ENCODE peak calls at places on chromosome 2, in five cellular contexts. O, K, F, T and C are unnamed samples.

GRCh38 chr2:31078579-31079105 is 59.6 kb downstream of the GALNT14 start:
- DNase-seq in O (no peak), K (no peak), F (no peak), T (no peak), C (no peak)

GRCh38 chr2:136715146-136715545 is 50.2 kb upstream of the THSD7B start:
- DNase-seq in O (no peak), K (no peak), F (no peak), T (no peak), C (no peak)

GRCh38 chr2:127011796-127012195 is 95.2 kb downstream of the BIN1 start:
- DNase-seq in O (no peak), K (no peak), F (no peak), T (peak), C (no peak)

GRCh38 chr2:201450910-201451329 is 338 bp downstream of the TRAK2 start:
- DNase-seq in O (no peak), K (no peak), F (no peak), T (no peak), C (no peak)

GRCh38 chr2:88967844-88968243 is 276.4 kb downstream of the RPIA start:
- DNase-seq in O (no peak), K (no peak), F (no peak), T (no peak), C (no peak)

GRCh38 chr2:217000406-217000805 is 140.5 kb upstream of the TNP1 start:
- DNase-seq in O (no peak), K (no peak), F (no peak), T (no peak), C (no peak)

GRCh38 chr2:10900216-10901109 is 11.3 kb upstream of the KCNF1 start:
- DNase-seq in O (no peak), K (no peak), F (no peak), T (no peak), C (no peak)

GRCh38 chr2:221467610-221468009 is 104.5 kb downstream of the EPHA4 start:
- DNase-seq in O (no peak), K (no peak), F (no peak), T (no peak), C (peak)

GRCh38 chr2:89851583-89851905 is 1160.1 kb downstream of the RPIA start:
- DNase-seq in O (no peak), K (no peak), F (no peak), T (no peak), C (no peak)

GRCh38 chr2:121596221-121597080 is 52.8 kb downstream of the CLASP1 start:
- DNase-seq in O (no peak), K (peak), F (peak), T (no peak), C (peak)

GRCh38 chr2:127771756-127772155 is 39.2 kb downstream of the WDR33 start:
- DNase-seq in O (no peak), K (no peak), F (no peak), T (no peak), C (no peak)

GRCh38 chr2:182650704-182651103 is 65.4 kb upstream of the DNAJC10 start:
- DNase-seq in O (no peak), K (no peak), F (no peak), T (no peak), C (peak)

GRCh38 chr2:45329045-45329677 is 281.9 kb downstream of the SRBD1 start:
- DNase-seq in O (peak), K (no peak), F (no peak), T (no peak), C (no peak)

GRCh38 chr2:232901711-232902578 is 31.9 kb downstream of the SNORC start:
- DNase-seq in O (peak), K (no peak), F (peak), T (no peak), C (no peak)

GRCh38 chr2:172465417-172466334 is 38.3 kb downstream of the ITGA6 start:
- DNase-seq in O (peak), K (peak), F (no peak), T (peak), C (peak)

GRCh38 chr2:393711-394696 is 106.1 kb upstream of the ALKAL2 start:
- DNase-seq in O (no peak), K (no peak), F (peak), T (no peak), C (no peak)

GRCh38 chr2:228541794-228542193 is 360.3 kb upstream of the SPHKAP start:
- DNase-seq in O (no peak), K (no peak), F (peak), T (no peak), C (no peak)

GRCh38 chr2:172885996-172886395 is 150.4 kb downstream of the RAPGEF4 start:
- DNase-seq in O (no peak), K (no peak), F (no peak), T (no peak), C (peak)

GRCh38 chr2:138615257-138615656 is 113.7 kb downstream of the SPOPL start:
- DNase-seq in O (no peak), K (no peak), F (peak), T (no peak), C (no peak)

GRCh38 chr2:58762176-58762781 is 521.2 kb upstream of the FANCL start:
- DNase-seq in O (no peak), K (peak), F (peak), T (peak), C (no peak)

GRCh38 chr2:190126758-190127157 is 64.2 kb upstream of the MSTN start:
- DNase-seq in O (no peak), K (no peak), F (no peak), T (no peak), C (no peak)

GRCh38 chr2:37156071-37156856 is 516 bp downstream of the EIF2AK2 start:
- DNase-seq in O (no peak), K (peak), F (no peak), T (peak), C (no peak)

GRCh38 chr2:161273038-161273760 is 35.0 kb upstream of the PSMD14 start:
- DNase-seq in O (no peak), K (no peak), F (peak), T (no peak), C (no peak)

GRCh38 chr2:128812183-128812940 is 493.7 kb upstream of the HS6ST1 start:
- DNase-seq in O (no peak), K (no peak), F (no peak), T (no peak), C (no peak)

GRCh38 chr2:130834091-130834922 is 2.4 kb upstream of the ARHGEF4 start:
- DNase-seq in O (no peak), K (peak), F (peak), T (no peak), C (no peak)

GRCh38 chr2:2189112-2189398 is 142.0 kb downstream of the MYT1L start:
- DNase-seq in O (peak), K (no peak), F (no peak), T (no peak), C (no peak)

GRCh38 chr2:158095912-158096311 is 5.8 kb upstream of the UPP2 start:
- DNase-seq in O (no peak), K (no peak), F (no peak), T (no peak), C (no peak)
- TF ChIP-seq CTCF in O (no peak), K (no peak), F (no peak), T (no peak), C (peak)

DNA sequence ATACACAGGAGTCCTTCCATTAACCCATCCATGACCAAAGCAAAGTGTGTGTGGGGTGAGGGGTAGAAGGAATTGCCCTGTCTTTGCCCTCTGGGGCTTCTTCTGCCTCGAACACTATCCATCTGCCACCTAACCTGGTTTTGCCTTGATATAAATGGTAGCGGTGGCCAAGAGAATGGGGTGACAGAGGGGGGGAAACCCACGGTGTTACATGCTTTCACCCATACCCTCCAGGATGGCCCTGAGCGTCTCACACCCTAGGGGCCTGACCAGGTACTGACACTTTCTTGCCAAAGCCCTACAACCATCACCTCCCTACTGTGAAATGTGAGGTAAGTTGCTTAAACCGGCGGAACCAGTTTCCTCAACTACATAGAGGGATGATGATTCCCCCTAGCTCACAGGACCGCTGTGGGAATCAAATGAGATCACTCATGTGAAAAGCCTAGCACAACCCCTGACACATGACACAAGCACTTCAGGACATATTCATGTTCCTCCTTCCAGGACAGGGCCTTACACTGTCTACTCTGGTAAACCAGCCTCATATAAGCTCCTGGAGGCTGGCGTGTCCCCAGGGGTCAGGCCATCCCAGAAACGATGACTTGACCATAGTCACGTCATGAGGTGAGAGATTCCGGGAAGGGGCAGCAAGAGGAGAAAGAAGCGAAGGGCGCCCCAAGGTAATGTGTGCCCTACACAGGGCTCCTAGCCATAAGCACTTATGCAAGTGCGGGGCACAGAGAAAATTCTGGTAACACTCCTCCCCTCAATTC is 49.7 kb downstream of the C2orf42 start:
- DNase-seq in O (no peak), K (peak), F (peak), T (peak), C (peak)
- H3K4me3 ChIP-seq in O (no peak), K (peak), F (peak), T (peak), C (peak)

GRCh38 chr2:27356382-27357181 is at the start of gene GTF3C2:
- DNase-seq in O (peak), K (peak), F (peak), T (peak), C (peak)
- TF ChIP-seq CTCF in O (peak), K (no peak), F (no peak), T (peak), C (no peak)

DNA sequence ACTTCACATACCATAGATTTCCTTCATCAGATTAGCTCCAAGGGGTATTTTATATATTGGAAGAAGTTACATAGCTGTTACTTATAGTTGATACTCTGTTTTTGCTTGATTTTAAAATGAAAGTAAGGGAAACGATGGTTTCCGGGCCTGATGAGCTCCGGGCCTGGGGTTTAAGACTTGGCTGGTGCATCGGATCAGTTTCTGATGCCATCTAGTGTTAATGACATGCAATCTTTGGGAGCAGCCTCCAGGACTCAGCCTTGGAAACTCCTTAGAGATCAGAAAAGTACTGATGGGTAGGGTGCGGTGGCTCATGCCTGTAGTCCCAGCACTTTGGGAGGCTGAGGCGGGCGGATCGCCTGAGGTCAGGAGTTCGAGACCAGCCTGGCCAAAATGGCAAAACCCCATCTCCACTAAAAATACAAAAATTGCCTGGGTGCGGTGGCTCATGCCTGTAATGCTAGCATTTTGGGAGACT is 47.1 kb upstream of the CNOT11 start:
- DNase-seq in O (peak), K (peak), F (peak), T (peak), C (peak)
- H3K4me3 ChIP-seq in O (no peak), K (no peak), F (no peak), T (no peak), C (peak)

GRCh38 chr2:237627463-237628321 is at the start of gene LRRFIP1:
- DNase-seq in O (peak), K (peak), F (no peak), T (peak), C (no peak)
- TF ChIP-seq CTCF in O (no peak), K (no peak), F (no peak), T (peak), C (peak)

GRCh38 chr2:105395691-105396090 is 3.2 kb downstream of the FHL2 start:
- DNase-seq in O (no peak), K (no peak), F (no peak), T (no peak), C (peak)
- H3K4me3 ChIP-seq in O (no peak), K (no peak), F (peak), T (peak), C (no peak)

GRCh38 chr2:192957425-192957824 is 762.7 kb upstream of the TMEFF2 start:
- DNase-seq in O (no peak), K (no peak), F (no peak), T (no peak), C (no peak)
- TF ChIP-seq CTCF in O (no peak), K (no peak), F (no peak), T (no peak), C (no peak)

GRCh38 chr2:71212336-71212735 is 14.6 kb downstream of the PAIP2B start:
- DNase-seq in O (no peak), K (no peak), F (no peak), T (no peak), C (no peak)
- H3K4me3 ChIP-seq in O (no peak), K (no peak), F (no peak), T (no peak), C (no peak)